ENCODE peak calls at places on chromosomes 5 and 9, in six cellular contexts. S is Ammon's horn; H is CD4-positive, CD25-positive, alpha-beta regulatory T cell; Q is SHP77; M is T-cell; I is NCI-H345. J is an unnamed sample.

GRCh38 chr5:113806250-113806649 is 292.8 kb downstream of the YTHDC2 start:
- DNase-seq in M (no peak), I (no peak), Q (no peak), H (no peak), S (peak), J (no peak)

GRCh38 chr5:1737790-1738405 is 61.7 kb downstream of the MRPL36 start:
- DNase-seq in I (no peak), Q (peak), H (peak), S (no peak), M (no peak), J (no peak)

GRCh38 chr5:7331083-7331482 is 64.9 kb upstream of the ADCY2 start:
- DNase-seq in I (no peak), S (no peak), Q (no peak), M (no peak), H (no peak), J (no peak)

GRCh38 chr9:136545966-136546696 is at the start of gene NOTCH1:
- DNase-seq in M (peak), H (peak), S (peak), I (peak), Q (no peak), J (peak)

GRCh38 chr9:76552751-76553150 is 93.8 kb downstream of the GCNT1 start:
- DNase-seq in S (no peak), M (no peak), H (no peak), Q (no peak), I (no peak), J (no peak)

GRCh38 chr5:80915716-80916115 is 44.4 kb upstream of the RASGRF2 start:
- DNase-seq in Q (no peak), H (no peak), I (no peak), S (no peak), M (no peak), J (no peak)

GRCh38 chr5:52786937-52787599 is 648 bp upstream of the ITGA1 start:
- DNase-seq in H (peak), S (no peak), Q (no peak), M (peak), I (peak), J (peak)

GRCh38 chr5:1021136-1021968 is 12.8 kb downstream of the NKD2 start:
- DNase-seq in H (no peak), I (no peak), Q (no peak), S (no peak), M (no peak), J (no peak)

GRCh38 chr5:122390107-122390506 is 78.1 kb downstream of the SNCAIP start:
- DNase-seq in H (no peak), M (no peak), I (peak), S (no peak), Q (no peak), J (no peak)

GRCh38 chr5:52743012-52743411 is 44.7 kb upstream of the ITGA1 start:
- DNase-seq in Q (no peak), I (no peak), H (no peak), S (no peak), M (no peak), J (peak)

GRCh38 chr5:124583469-124584350 is 162.7 kb downstream of the ZNF608 start:
- DNase-seq in S (no peak), H (peak), M (no peak), I (peak), Q (peak), J (peak)

J was measured in T-helper 1 cell.